ENCODE peak calls at places on chromosomes 3 and 15, in eight cellular contexts. D, E, B, W, Q, A, H and C are unnamed samples.

GRCh38 chr3:115916866-115917265 is 293.6 kb downstream of the GAP43 start:
- DNase-seq in D (no peak), E (no peak), B (no peak), W (no peak), Q (no peak), A (no peak), H (no peak), C (no peak)

GRCh38 chr3:53764376-53764775 is 81.8 kb downstream of the CHDH start:
- DNase-seq in D (no peak), E (no peak), B (no peak), W (no peak), Q (no peak), A (no peak), H (no peak), C (no peak)

GRCh38 chr3:179929091-179929529 is 107.6 kb downstream of the PEX5L start:
- DNase-seq in D (no peak), E (peak; percentile 34), B (peak; percentile 64), W (peak; percentile 18), Q (peak; percentile 12), A (peak; percentile 56), H (peak; percentile 69), C (peak; percentile 63)

GRCh38 chr3:57983734-57984518 is 24.3 kb upstream of the FLNB start:
- DNase-seq in D (no peak), E (no peak), B (no peak), W (peak; percentile 24), Q (no peak), A (no peak), H (peak; percentile 19), C (peak; percentile 70)

GRCh38 chr3:127073931-127074820 is 91.3 kb downstream of the PLXNA1 start:
- DNase-seq in D (peak; percentile 16), E (no peak), B (no peak), W (no peak), Q (no peak), A (no peak), H (no peak), C (no peak)

GRCh38 chr3:56796202-56796601 is 5.5 kb downstream of the ARHGEF3 start:
- DNase-seq in D (no peak), E (no peak), B (no peak), W (no peak), Q (no peak), A (no peak), H (no peak), C (no peak)

GRCh38 chr15:56969265-56969895 is 50.9 kb downstream of the TCF12 start:
- DNase-seq in D (no peak), E (no peak), B (no peak), W (no peak), Q (no peak), A (no peak), H (no peak), C (no peak)

GRCh38 chr3:182083112-182083511 is 371.4 kb downstream of the SOX2 start:
- DNase-seq in D (no peak), E (no peak), B (no peak), W (no peak), Q (no peak), A (no peak), H (no peak), C (no peak)

GRCh38 chr15:66043264-66043663 is 174.0 kb downstream of the RAB11A start:
- DNase-seq in D (no peak), E (no peak), B (no peak), W (no peak), Q (no peak), A (no peak), H (no peak), C (no peak)

GRCh38 chr3:136639069-136639468 is 113.1 kb downstream of the STAG1 start:
- DNase-seq in D (no peak), E (no peak), B (no peak), W (no peak), Q (no peak), A (no peak), H (no peak), C (no peak)

GRCh38 chr3:114878119-114878839 is 268.8 kb downstream of the ZBTB20 start:
- DNase-seq in D (no peak), E (no peak), B (no peak), W (no peak), Q (no peak), A (no peak), H (no peak), C (no peak)

GRCh38 chr3:126339466-126339865 is 17.7 kb downstream of the KLF15 start:
- DNase-seq in D (no peak), E (no peak), B (no peak), W (no peak), Q (no peak), A (peak; percentile 19), H (no peak), C (no peak)

GRCh38 chr15:50116477-50116876 is 2.6 kb downstream of the ATP8B4 start:
- DNase-seq in D (no peak), E (no peak), B (no peak), W (no peak), Q (no peak), A (no peak), H (no peak), C (peak; percentile 41)

GRCh38 chr15:101541501-101542292 is 52.2 kb upstream of the PCSK6 start:
- DNase-seq in D (no peak), E (no peak), B (no peak), W (no peak), Q (no peak), A (no peak), H (no peak), C (no peak)

GRCh38 chr3:76307556-76307955 is 522.2 kb upstream of the ZNF717 start:
- DNase-seq in D (no peak), E (no peak), B (no peak), W (no peak), Q (no peak), A (no peak), H (no peak), C (no peak)

GRCh38 chr3:115699741-115700140 is 76.4 kb downstream of the GAP43 start:
- DNase-seq in D (no peak), E (no peak), B (no peak), W (no peak), Q (no peak), A (no peak), H (no peak), C (no peak)

GRCh38 chr3:72199530-72199929 is 414.6 kb upstream of the PROK2 start:
- DNase-seq in D (peak; percentile 62), E (no peak), B (no peak), W (no peak), Q (no peak), A (no peak), H (no peak), C (no peak)

GRCh38 chr3:13072239-13073041 is 789 bp downstream of the IQSEC1 start:
- DNase-seq in D (no peak), E (peak; percentile 78), B (no peak), W (no peak), Q (no peak), A (no peak), H (peak; percentile 47), C (peak; percentile 85)